ENCODE peak calls at places on chromosomes 6 and 20, in seven cellular contexts. One of them, this sample, is unnamed.

GRCh38 chr6:132907231-132907630 is 92.9 kb downstream of the RPS12 start:
- DNase-seq in A549: no peak
- DNase-seq in hepatocyte: no peak
- DNase-seq in Karpas-422: no peak
- DNase-seq in GM23248: peak
- DNase-seq in PC-9: no peak
- DNase-seq in GM23338: no peak
- DNase-seq in this sample: no peak

GRCh38 chr6:44115866-44116265 is 11.4 kb downstream of the MRPL14 start:
- DNase-seq in A549: no peak
- DNase-seq in GM23248: peak
- DNase-seq in GM23338: no peak
- DNase-seq in Karpas-422: no peak
- DNase-seq in hepatocyte: no peak
- DNase-seq in PC-9: no peak
- DNase-seq in this sample: peak

GRCh38 chr6:106356382-106356781 is 4.1 kb upstream of the CRYBG1 start:
- DNase-seq in GM23248: peak
- DNase-seq in hepatocyte: no peak
- DNase-seq in Karpas-422: no peak
- DNase-seq in PC-9: peak
- DNase-seq in GM23338: no peak
- DNase-seq in A549: no peak
- DNase-seq in this sample: no peak

GRCh38 chr6:3195695-3196497 is 31.6 kb downstream of the TUBB2B start:
- DNase-seq in PC-9: no peak
- DNase-seq in GM23338: peak
- DNase-seq in hepatocyte: no peak
- DNase-seq in Karpas-422: no peak
- DNase-seq in GM23248: peak
- DNase-seq in A549: peak
- DNase-seq in this sample: no peak

GRCh38 chr6:90187437-90188049 is 109.1 kb downstream of the BACH2 start:
- DNase-seq in Karpas-422: no peak
- DNase-seq in GM23338: no peak
- DNase-seq in hepatocyte: no peak
- DNase-seq in GM23248: no peak
- DNase-seq in PC-9: no peak
- DNase-seq in A549: no peak
- DNase-seq in this sample: no peak

GRCh38 chr20:63969851-63970713 is at the start of gene ZNF512B:
- DNase-seq in hepatocyte: peak
- DNase-seq in A549: peak
- DNase-seq in PC-9: peak
- DNase-seq in GM23248: peak
- DNase-seq in GM23338: peak
- DNase-seq in Karpas-422: peak
- DNase-seq in this sample: no peak

GRCh38 chr6:87198496-87198895 is 43.1 kb downstream of the ZNF292 start:
- DNase-seq in PC-9: no peak
- DNase-seq in Karpas-422: no peak
- DNase-seq in A549: no peak
- DNase-seq in GM23248: peak
- DNase-seq in GM23338: no peak
- DNase-seq in hepatocyte: no peak
- DNase-seq in this sample: no peak

GRCh38 chr20:39269031-39269461 is 306.9 kb downstream of the DHX35 start:
- DNase-seq in hepatocyte: peak
- DNase-seq in Karpas-422: peak
- DNase-seq in GM23248: peak
- DNase-seq in PC-9: no peak
- DNase-seq in GM23338: peak
- DNase-seq in A549: peak
- DNase-seq in this sample: peak

GRCh38 chr6:79469381-79470246 is 67.6 kb downstream of the LCA5 start:
- DNase-seq in PC-9: no peak
- DNase-seq in Karpas-422: no peak
- DNase-seq in GM23248: peak
- DNase-seq in A549: no peak
- DNase-seq in GM23338: no peak
- DNase-seq in hepatocyte: no peak
- DNase-seq in this sample: peak

GRCh38 chr6:47440722-47441121 is 36.9 kb upstream of the CD2AP start:
- DNase-seq in A549: no peak
- DNase-seq in hepatocyte: no peak
- DNase-seq in Karpas-422: peak
- DNase-seq in PC-9: no peak
- DNase-seq in GM23338: no peak
- DNase-seq in GM23248: no peak
- DNase-seq in this sample: peak

GRCh38 chr6:104930939-104931338 is 26.0 kb upstream of the LIN28B start:
- DNase-seq in PC-9: no peak
- DNase-seq in Karpas-422: no peak
- DNase-seq in GM23338: no peak
- DNase-seq in hepatocyte: no peak
- DNase-seq in A549: no peak
- DNase-seq in GM23248: no peak
- DNase-seq in this sample: no peak

GRCh38 chr6:40439401-40439800 is 147.8 kb downstream of the LRFN2 start:
- DNase-seq in GM23248: no peak
- DNase-seq in hepatocyte: no peak
- DNase-seq in PC-9: no peak
- DNase-seq in GM23338: peak
- DNase-seq in A549: no peak
- DNase-seq in Karpas-422: no peak
- DNase-seq in this sample: no peak

GRCh38 chr6:44110966-44111365 is 16.3 kb downstream of the MRPL14 start:
- DNase-seq in PC-9: no peak
- DNase-seq in GM23338: no peak
- DNase-seq in GM23248: no peak
- DNase-seq in Karpas-422: no peak
- DNase-seq in A549: no peak
- DNase-seq in hepatocyte: no peak
- DNase-seq in this sample: no peak

GRCh38 chr6:165008971-165009370 is 300.4 kb downstream of the C6orf118 start:
- DNase-seq in A549: no peak
- DNase-seq in GM23338: no peak
- DNase-seq in Karpas-422: no peak
- DNase-seq in GM23248: peak
- DNase-seq in hepatocyte: no peak
- DNase-seq in PC-9: no peak
- DNase-seq in this sample: no peak

GRCh38 chr6:46254946-46255345 is 84.2 kb upstream of the ENPP5 start:
- DNase-seq in hepatocyte: peak
- DNase-seq in GM23338: no peak
- DNase-seq in A549: no peak
- DNase-seq in PC-9: no peak
- DNase-seq in GM23248: no peak
- DNase-seq in Karpas-422: no peak
- DNase-seq in this sample: no peak

GRCh38 chr6:138109042-138109997 is 2.1 kb upstream of the PERP start:
- DNase-seq in GM23338: peak
- DNase-seq in PC-9: peak
- DNase-seq in Karpas-422: peak
- DNase-seq in hepatocyte: peak
- DNase-seq in GM23248: peak
- DNase-seq in A549: peak
- DNase-seq in this sample: peak

GRCh38 chr6:13331516-13332348 is 3.4 kb upstream of the TBC1D7 start:
- DNase-seq in A549: no peak
- DNase-seq in GM23338: peak
- DNase-seq in GM23248: peak
- DNase-seq in Karpas-422: peak
- DNase-seq in hepatocyte: peak
- DNase-seq in PC-9: peak
- DNase-seq in this sample: peak

GRCh38 chr6:157646012-157646411 is 177.0 kb upstream of the SNX9 start:
- DNase-seq in Karpas-422: no peak
- DNase-seq in A549: no peak
- DNase-seq in GM23248: no peak
- DNase-seq in GM23338: no peak
- DNase-seq in PC-9: no peak
- DNase-seq in hepatocyte: no peak
- DNase-seq in this sample: no peak

GRCh38 chr20:50636601-50637539 is 54.5 kb downstream of the RIPOR3 start:
- DNase-seq in PC-9: no peak
- DNase-seq in Karpas-422: no peak
- DNase-seq in GM23338: peak
- DNase-seq in GM23248: no peak
- DNase-seq in A549: no peak
- DNase-seq in hepatocyte: peak
- DNase-seq in this sample: no peak

GRCh38 chr20:45969712-45970634 is 2.0 kb downstream of the ZNF335 start:
- DNase-seq in GM23338: peak
- DNase-seq in Karpas-422: peak
- DNase-seq in GM23248: peak
- DNase-seq in PC-9: peak
- DNase-seq in hepatocyte: peak
- DNase-seq in A549: peak
- DNase-seq in this sample: peak

GRCh38 chr6:25556516-25556915 is 95.5 kb upstream of the SCGN start:
- DNase-seq in hepatocyte: peak
- DNase-seq in Karpas-422: peak
- DNase-seq in PC-9: no peak
- DNase-seq in A549: peak
- DNase-seq in GM23338: peak
- DNase-seq in GM23248: peak
- DNase-seq in this sample: peak

GRCh38 chr6:12385316-12385715 is 95.2 kb downstream of the EDN1 start:
- DNase-seq in Karpas-422: no peak
- DNase-seq in PC-9: no peak
- DNase-seq in hepatocyte: no peak
- DNase-seq in A549: no peak
- DNase-seq in GM23338: no peak
- DNase-seq in GM23248: no peak
- DNase-seq in this sample: no peak

GRCh38 chr6:121765060-121765459 is 329.6 kb downstream of the GJA1 start:
- DNase-seq in PC-9: no peak
- DNase-seq in A549: no peak
- DNase-seq in hepatocyte: no peak
- DNase-seq in GM23248: no peak
- DNase-seq in Karpas-422: no peak
- DNase-seq in GM23338: no peak
- DNase-seq in this sample: no peak

GRCh38 chr6:97059473-97059872 is 134.9 kb downstream of the KLHL32 start:
- DNase-seq in hepatocyte: peak
- DNase-seq in GM23338: peak
- DNase-seq in PC-9: peak
- DNase-seq in Karpas-422: peak
- DNase-seq in A549: peak
- DNase-seq in GM23248: peak
- DNase-seq in this sample: peak

GRCh38 chr20:62409935-62410741 is 3.1 kb upstream of the CABLES2 start:
- DNase-seq in GM23248: peak
- DNase-seq in PC-9: no peak
- DNase-seq in Karpas-422: peak
- DNase-seq in GM23338: peak
- DNase-seq in A549: peak
- DNase-seq in hepatocyte: peak
- DNase-seq in this sample: no peak

GRCh38 chr20:910132-910839 is 5.8 kb downstream of the ANGPT4 start:
- DNase-seq in Karpas-422: no peak
- DNase-seq in GM23248: peak
- DNase-seq in PC-9: no peak
- DNase-seq in hepatocyte: no peak
- DNase-seq in A549: no peak
- DNase-seq in GM23338: no peak
- DNase-seq in this sample: no peak
- H3K4me2 ChIP-seq in Karpas-422: no peak
- H3K4me2 ChIP-seq in GM23248: no peak
- H3K4me2 ChIP-seq in PC-9: no peak
- H3K4me2 ChIP-seq in hepatocyte: no peak
- H3K4me2 ChIP-seq in A549: peak
- H3K4me2 ChIP-seq in GM23338: no peak
- H3K4me2 ChIP-seq in this sample: no peak

GRCh38 chr20:15065794-15066193 is 728.4 kb upstream of the FLRT3 start:
- DNase-seq in GM23338: no peak
- DNase-seq in GM23248: no peak
- DNase-seq in PC-9: no peak
- DNase-seq in A549: no peak
- DNase-seq in Karpas-422: no peak
- DNase-seq in hepatocyte: no peak
- DNase-seq in this sample: no peak

GRCh38 chr20:15068486-15068885 is 731.1 kb upstream of the FLRT3 start:
- DNase-seq in Karpas-422: no peak
- DNase-seq in GM23248: no peak
- DNase-seq in GM23338: no peak
- DNase-seq in A549: no peak
- DNase-seq in PC-9: no peak
- DNase-seq in hepatocyte: no peak
- DNase-seq in this sample: no peak

GRCh38 chr20:15069355-15069754 is 731.9 kb upstream of the FLRT3 start:
- DNase-seq in hepatocyte: no peak
- DNase-seq in Karpas-422: no peak
- DNase-seq in PC-9: no peak
- DNase-seq in A549: no peak
- DNase-seq in GM23338: no peak
- DNase-seq in GM23248: no peak
- DNase-seq in this sample: no peak

GRCh38 chr20:15075586-15075985 is 738.2 kb upstream of the FLRT3 start:
- DNase-seq in GM23338: no peak
- DNase-seq in PC-9: no peak
- DNase-seq in hepatocyte: no peak
- DNase-seq in Karpas-422: no peak
- DNase-seq in GM23248: no peak
- DNase-seq in A549: no peak
- DNase-seq in this sample: no peak

GRCh38 chr20:15071010-15071808 is 733.8 kb upstream of the FLRT3 start:
- DNase-seq in PC-9: no peak
- DNase-seq in GM23338: no peak
- DNase-seq in GM23248: no peak
- DNase-seq in Karpas-422: no peak
- DNase-seq in hepatocyte: no peak
- DNase-seq in A549: no peak
- DNase-seq in this sample: no peak
- H3K4me2 ChIP-seq in PC-9: no peak
- H3K4me2 ChIP-seq in GM23338: no peak
- H3K4me2 ChIP-seq in GM23248: no peak
- H3K4me2 ChIP-seq in Karpas-422: no peak
- H3K4me2 ChIP-seq in hepatocyte: no peak
- H3K4me2 ChIP-seq in A549: no peak
- H3K4me2 ChIP-seq in this sample: no peak

GRCh38 chr6:169811521-169812256 is 60.3 kb downstream of the ERMARD start:
- DNase-seq in PC-9: no peak
- DNase-seq in Karpas-422: no peak
- DNase-seq in hepatocyte: no peak
- DNase-seq in GM23338: no peak
- DNase-seq in GM23248: no peak
- DNase-seq in A549: no peak
- DNase-seq in this sample: no peak
- H3K4me2 ChIP-seq in PC-9: no peak
- H3K4me2 ChIP-seq in Karpas-422: no peak
- H3K4me2 ChIP-seq in hepatocyte: no peak
- H3K4me2 ChIP-seq in GM23338: no peak
- H3K4me2 ChIP-seq in GM23248: no peak
- H3K4me2 ChIP-seq in A549: no peak
- H3K4me2 ChIP-seq in this sample: no peak

DNA sequence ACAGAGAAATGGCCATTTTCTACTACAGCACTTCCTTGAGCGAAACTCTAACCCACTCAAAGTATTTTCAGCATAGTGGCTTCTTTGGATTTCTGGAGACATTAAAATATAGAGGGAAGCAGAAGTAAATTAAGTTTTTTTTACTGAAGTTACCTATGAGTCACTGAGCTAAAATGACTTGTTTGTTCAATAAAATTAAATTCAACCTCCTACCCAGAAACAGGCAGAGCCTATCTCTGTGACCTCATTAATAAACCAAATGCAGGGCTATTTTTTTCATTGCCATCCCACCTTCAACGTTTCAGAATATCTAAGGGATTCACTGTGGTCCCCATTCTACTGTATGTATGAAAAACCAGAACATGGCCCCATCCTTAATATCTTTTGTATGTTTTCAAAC is 133.0 kb downstream of the MTFR2 start:
- DNase-seq in A549: no peak
- DNase-seq in PC-9: no peak
- DNase-seq in GM23338: no peak
- DNase-seq in Karpas-422: no peak
- DNase-seq in GM23248: peak
- DNase-seq in hepatocyte: no peak
- DNase-seq in this sample: no peak
- H3K4me2 ChIP-seq in A549: no peak
- H3K4me2 ChIP-seq in PC-9: peak
- H3K4me2 ChIP-seq in GM23338: no peak
- H3K4me2 ChIP-seq in Karpas-422: no peak
- H3K4me2 ChIP-seq in GM23248: no peak
- H3K4me2 ChIP-seq in hepatocyte: no peak
- H3K4me2 ChIP-seq in this sample: no peak

This sample was measured in mammary epithelial cell.